ENCODE peak calls at places on chromosomes 12 and 14, in eight cellular contexts. O is ovary, E is fibroblast of pulmonary artery, I is tibial artery, Z is IMR-90, A is pancreas, M is tibial nerve, P is foreskin fibroblast. W is an unnamed sample.

GRCh38 chr12:64598831-64599230 is 11.5 kb upstream of the RASSF3 start:
- DNase-seq in A (no peak), P (no peak), Z (no peak), M (no peak), O (no peak), I (no peak), E (no peak), W (no peak)

GRCh38 chr12:119179335-119180021 is 747 bp downstream of the HSPB8 start:
- DNase-seq in E (peak), I (no peak), O (peak), P (no peak), Z (peak), A (peak), M (no peak), W (peak)

GRCh38 chr12:116887244-116887643 is 6.0 kb upstream of the HRK start:
- DNase-seq in A (no peak), I (no peak), M (no peak), P (no peak), E (no peak), O (no peak), Z (no peak), W (no peak)

GRCh38 chr12:41589878-41590277 is 401.8 kb downstream of the PDZRN4 start:
- DNase-seq in I (no peak), O (no peak), E (no peak), A (no peak), Z (no peak), P (no peak), M (no peak), W (no peak)

GRCh38 chr14:63544641-63545234 is 1.6 kb upstream of the PPP2R5E start:
- DNase-seq in A (no peak), M (no peak), O (no peak), E (peak), I (no peak), Z (peak), P (peak), W (peak)

GRCh38 chr14:95255013-95255412 is 64.7 kb downstream of the CLMN start:
- DNase-seq in P (no peak), E (no peak), O (no peak), M (no peak), I (no peak), Z (no peak), A (no peak), W (no peak)

GRCh38 chr12:1803736-1804135 is 16.6 kb upstream of the LRTM2 start:
- DNase-seq in P (no peak), Z (no peak), M (no peak), E (no peak), A (peak), I (no peak), O (no peak), W (no peak)

GRCh38 chr12:27970981-27971489 is 1.5 kb downstream of the PTHLH start:
- DNase-seq in O (no peak), Z (no peak), I (peak), P (no peak), A (no peak), M (no peak), E (no peak), W (peak)

GRCh38 chr12:89060133-89060532 is 292.2 kb downstream of the DUSP6 start:
- DNase-seq in O (no peak), E (no peak), A (no peak), M (no peak), I (no peak), Z (peak), P (no peak), W (no peak)

GRCh38 chr14:91061309-91061887 is 957 bp upstream of the RPS6KA5 start:
- DNase-seq in P (no peak), A (no peak), M (no peak), I (no peak), Z (no peak), E (no peak), O (no peak), W (no peak)

GRCh38 chr14:54132485-54132884 is 175.9 kb upstream of the BMP4 start:
- DNase-seq in M (no peak), I (no peak), E (no peak), Z (no peak), P (no peak), A (no peak), O (no peak), W (no peak)

GRCh38 chr12:49298160-49298559 is 3.2 kb downstream of the PRPH start:
- DNase-seq in E (no peak), Z (no peak), I (no peak), A (peak), M (no peak), O (no peak), P (no peak), W (no peak)

GRCh38 chr12:106145539-106146447 is 7.0 kb upstream of the NUAK1 start:
- DNase-seq in E (peak), M (no peak), Z (no peak), O (peak), P (no peak), I (no peak), A (no peak), W (peak)

GRCh38 chr14:83047436-83047835 is 1513.8 kb upstream of the SEL1L start:
- DNase-seq in O (no peak), Z (no peak), P (no peak), E (no peak), I (no peak), A (no peak), M (no peak), W (no peak)

DNA sequence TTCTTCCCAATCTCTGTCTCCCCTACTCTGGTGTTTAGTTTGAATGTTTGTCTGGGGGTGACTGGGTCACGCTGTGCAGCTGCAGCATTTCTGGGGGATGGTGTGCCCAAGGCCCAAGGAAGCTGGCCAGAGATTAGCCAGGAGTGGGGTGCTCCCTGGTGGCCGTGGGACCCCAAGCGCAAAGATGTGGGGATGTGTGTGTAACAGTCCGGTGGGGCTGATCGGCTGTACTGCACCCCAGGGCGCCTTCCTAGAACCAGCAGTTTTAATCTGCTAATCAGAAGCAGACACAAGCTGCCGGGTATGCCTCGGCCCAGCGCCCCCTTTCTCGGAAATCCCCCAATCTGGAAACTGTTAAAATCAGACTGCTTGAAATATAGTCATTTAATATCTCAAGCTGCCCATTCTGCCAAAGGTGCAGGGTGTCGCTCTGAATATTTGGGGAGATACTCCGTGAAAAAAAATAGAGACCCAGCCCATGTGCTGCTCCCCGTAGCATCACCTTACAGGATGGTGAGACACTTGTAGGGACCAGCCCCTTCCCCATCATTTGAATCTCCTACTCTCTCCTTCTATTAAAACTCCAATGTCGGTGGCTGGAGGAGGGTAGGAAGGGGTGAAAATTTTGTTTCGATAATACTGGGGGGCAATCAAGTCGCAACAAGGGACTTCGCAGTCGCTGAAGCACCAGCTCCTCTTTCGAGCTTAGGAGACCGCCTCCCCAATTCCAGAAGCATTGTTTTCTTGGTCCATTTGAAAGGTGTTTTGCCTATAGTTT is 4.3 kb downstream of the HOXC9 start:
- DNase-seq in O (no peak), I (no peak), Z (no peak), A (no peak), M (no peak), P (no peak), E (no peak), W (no peak)
- TF ChIP-seq CTCF in O (no peak), I (no peak), Z (no peak), A (no peak), M (no peak), P (no peak), E (no peak), W (no peak)

GRCh38 chr12:191541-191940 is 22.4 kb downstream of the SLC6A12 start:
- DNase-seq in O (no peak), E (no peak), A (peak), M (no peak), I (no peak), Z (no peak), P (no peak), W (peak)

GRCh38 chr12:186006-186625 is 27.8 kb downstream of the SLC6A12 start:
- DNase-seq in O (no peak), E (no peak), P (no peak), I (no peak), M (no peak), Z (no peak), A (peak), W (no peak)

GRCh38 chr12:190881-191280 is 23.1 kb downstream of the SLC6A12 start:
- DNase-seq in P (no peak), Z (no peak), I (no peak), E (no peak), A (peak), M (no peak), O (no peak), W (no peak)

GRCh38 chr12:188910-189621 is 24.9 kb downstream of the SLC6A12 start:
- DNase-seq in Z (peak), I (no peak), A (peak), O (peak), P (peak), E (peak), M (no peak), W (peak)

DNA sequence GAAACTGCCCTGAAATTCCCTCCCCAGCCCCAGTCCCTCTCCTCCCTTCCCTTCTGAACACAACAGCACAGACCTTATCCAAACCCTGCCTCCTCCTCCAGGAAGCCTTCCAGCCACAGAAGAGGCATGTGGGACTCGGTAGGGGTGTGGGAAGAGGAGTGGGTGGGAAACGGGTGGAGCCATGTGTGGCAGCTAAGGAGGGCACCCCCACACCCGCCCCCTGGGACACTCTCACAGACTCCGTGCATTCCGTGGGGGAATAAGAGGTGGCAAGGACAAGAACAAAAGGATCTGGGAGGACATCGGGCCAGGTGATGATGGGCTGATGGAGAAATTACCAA is 24.4 kb downstream of the SLC6A12 start:
- DNase-seq in M (no peak), O (no peak), I (no peak), A (peak), P (no peak), Z (no peak), E (no peak), W (no peak)
- H3K4me3 ChIP-seq in M (no peak), O (no peak), I (no peak), A (no peak), P (no peak), Z (no peak), E (no peak), W (no peak)

GRCh38 chr14:52863339-52863700 is 71.9 kb upstream of the GNPNAT1 start:
- DNase-seq in O (no peak), E (peak), A (no peak), P (no peak), Z (peak), I (no peak), M (no peak), W (peak)

GRCh38 chr14:52862652-52863338 is 71.4 kb upstream of the GNPNAT1 start:
- DNase-seq in O (no peak), Z (peak), M (no peak), I (no peak), A (no peak), E (peak), P (peak), W (peak)

GRCh38 chr14:52856139-52856538 is 64.7 kb upstream of the GNPNAT1 start:
- DNase-seq in M (no peak), Z (no peak), I (no peak), E (no peak), O (no peak), A (no peak), P (no peak), W (no peak)

GRCh38 chr14:52860209-52860608 is 68.8 kb upstream of the GNPNAT1 start:
- DNase-seq in Z (no peak), E (no peak), O (no peak), P (no peak), I (no peak), A (no peak), M (no peak), W (no peak)

GRCh38 chr14:52860910-52861309 is 69.5 kb upstream of the GNPNAT1 start:
- DNase-seq in M (no peak), I (no peak), Z (no peak), A (no peak), P (no peak), O (no peak), E (no peak), W (no peak)
- TF ChIP-seq CTCF in M (no peak), I (no peak), Z (no peak), A (no peak), P (no peak), O (no peak), E (no peak), W (no peak)

GRCh38 chr12:56987551-56988053 is 18.7 kb downstream of the ZBTB39 start:
- DNase-seq in A (peak), M (no peak), Z (peak), P (peak), O (peak), E (peak), I (peak), W (peak)
- H3K4me3 ChIP-seq in A (no peak), M (no peak), Z (no peak), P (no peak), O (no peak), E (no peak), I (no peak), W (no peak)